ENCODE peak calls at places on chromosomes 7 and 10, in five cellular contexts. One of them, this sample, is unnamed.
A peak's percentile ranks its signal among the peaks of the same experiment; 100 is the strongest.

GRCh38 chr10:35643151-35643975 is 1.3 kb upstream of the FZD8 start:
- DNase-seq in OCI-LY7: no peak
- DNase-seq in NCI-H524: peak; percentile 33
- DNase-seq in hypothalamus: peak; percentile 62
- DNase-seq in stimulated activated CD8-positive, alpha-beta memory T cell treated with anti-CD3 and anti-CD28 coated beads, Interleukin-7, amount 100 ng/mL, for 1 hour: no peak
- DNase-seq in this sample: peak; percentile 81

GRCh38 chr10:94683214-94684054 is at the start of gene CYP2C18:
- DNase-seq in OCI-LY7: no peak
- DNase-seq in NCI-H524: no peak
- DNase-seq in hypothalamus: no peak
- DNase-seq in stimulated activated CD8-positive, alpha-beta memory T cell treated with anti-CD3 and anti-CD28 coated beads, Interleukin-7, amount 100 ng/mL, for 1 hour: no peak
- DNase-seq in this sample: no peak

GRCh38 chr7:154519229-154519628 is 467.0 kb downstream of the DPP6 start:
- DNase-seq in OCI-LY7: no peak
- DNase-seq in NCI-H524: no peak
- DNase-seq in hypothalamus: no peak
- DNase-seq in stimulated activated CD8-positive, alpha-beta memory T cell treated with anti-CD3 and anti-CD28 coated beads, Interleukin-7, amount 100 ng/mL, for 1 hour: no peak
- DNase-seq in this sample: no peak

GRCh38 chr7:82257118-82257695 is 186.4 kb downstream of the CACNA2D1 start:
- DNase-seq in OCI-LY7: no peak
- DNase-seq in NCI-H524: no peak
- DNase-seq in hypothalamus: no peak
- DNase-seq in stimulated activated CD8-positive, alpha-beta memory T cell treated with anti-CD3 and anti-CD28 coated beads, Interleukin-7, amount 100 ng/mL, for 1 hour: no peak
- DNase-seq in this sample: no peak

GRCh38 chr7:27901028-27901760 is 161.2 kb downstream of the TAX1BP1 start:
- DNase-seq in OCI-LY7: peak; percentile 68
- DNase-seq in NCI-H524: no peak
- DNase-seq in hypothalamus: no peak
- DNase-seq in stimulated activated CD8-positive, alpha-beta memory T cell treated with anti-CD3 and anti-CD28 coated beads, Interleukin-7, amount 100 ng/mL, for 1 hour: no peak
- DNase-seq in this sample: no peak

GRCh38 chr10:74870191-74870590 is 43.8 kb downstream of the KAT6B start:
- DNase-seq in OCI-LY7: no peak
- DNase-seq in NCI-H524: no peak
- DNase-seq in hypothalamus: no peak
- DNase-seq in stimulated activated CD8-positive, alpha-beta memory T cell treated with anti-CD3 and anti-CD28 coated beads, Interleukin-7, amount 100 ng/mL, for 1 hour: no peak
- DNase-seq in this sample: no peak

GRCh38 chr7:85564861-85565630 is 378.2 kb upstream of the SEMA3D start:
- DNase-seq in OCI-LY7: no peak
- DNase-seq in NCI-H524: no peak
- DNase-seq in hypothalamus: no peak
- DNase-seq in stimulated activated CD8-positive, alpha-beta memory T cell treated with anti-CD3 and anti-CD28 coated beads, Interleukin-7, amount 100 ng/mL, for 1 hour: no peak
- DNase-seq in this sample: no peak

GRCh38 chr7:51430480-51431086 is 114.0 kb upstream of the COBL start:
- DNase-seq in OCI-LY7: peak; percentile 58
- DNase-seq in NCI-H524: peak; percentile 78
- DNase-seq in hypothalamus: peak; percentile 22
- DNase-seq in stimulated activated CD8-positive, alpha-beta memory T cell treated with anti-CD3 and anti-CD28 coated beads, Interleukin-7, amount 100 ng/mL, for 1 hour: no peak
- DNase-seq in this sample: no peak

GRCh38 chr10:89503633-89504345 is 31.6 kb downstream of the SLC16A12 start:
- DNase-seq in OCI-LY7: no peak
- DNase-seq in NCI-H524: no peak
- DNase-seq in hypothalamus: no peak
- DNase-seq in stimulated activated CD8-positive, alpha-beta memory T cell treated with anti-CD3 and anti-CD28 coated beads, Interleukin-7, amount 100 ng/mL, for 1 hour: no peak
- DNase-seq in this sample: no peak

GRCh38 chr7:55066479-55066878 is 47.7 kb downstream of the EGFR start:
- DNase-seq in OCI-LY7: no peak
- DNase-seq in NCI-H524: no peak
- DNase-seq in hypothalamus: no peak
- DNase-seq in stimulated activated CD8-positive, alpha-beta memory T cell treated with anti-CD3 and anti-CD28 coated beads, Interleukin-7, amount 100 ng/mL, for 1 hour: no peak
- DNase-seq in this sample: no peak

GRCh38 chr7:151057038-151057736 is 510 bp downstream of the CDK5 start:
- DNase-seq in OCI-LY7: no peak
- DNase-seq in NCI-H524: peak; percentile 71
- DNase-seq in hypothalamus: no peak
- DNase-seq in stimulated activated CD8-positive, alpha-beta memory T cell treated with anti-CD3 and anti-CD28 coated beads, Interleukin-7, amount 100 ng/mL, for 1 hour: no peak
- DNase-seq in this sample: peak; percentile 83

This sample was measured in coronary artery.